ENCODE peak calls at places on chromosomes 3 and 15, in nine cellular contexts. J is Peyer's patch, R is gastrocnemius medialis, Q is stomach, I is adrenal gland, L is heart left ventricle, W is right lobe of liver, H is esophagus muscularis mucosa, A is spleen. D is an unnamed sample.

GRCh38 chr3:186588619-186589018 is 18.1 kb downstream of the DNAJB11 start:
- DNase-seq in L (no peak), J (no peak), H (no peak), Q (no peak), R (no peak), W (no peak), A (no peak), I (no peak), D (no peak)

GRCh38 chr3:13213490-13213889 is 140.3 kb upstream of the IQSEC1 start:
- DNase-seq in A (no peak), J (no peak), Q (no peak), H (no peak), L (no peak), I (no peak), R (no peak), W (no peak), D (no peak)

GRCh38 chr15:66863382-66864085 is 161.5 kb downstream of the SMAD6 start:
- DNase-seq in R (no peak), Q (no peak), J (no peak), I (no peak), A (peak), W (no peak), L (no peak), H (peak), D (no peak)

GRCh38 chr3:150545419-150546225 is 674 bp downstream of the SERP1 start:
- DNase-seq in W (peak), R (peak), J (peak), H (peak), A (no peak), Q (peak), I (peak), L (peak), D (peak)

GRCh38 chr3:11949351-11949750 is 54.8 kb upstream of the SYN2 start:
- DNase-seq in I (no peak), H (no peak), J (no peak), Q (no peak), R (no peak), A (no peak), L (no peak), W (no peak), D (no peak)

GRCh38 chr3:52882377-52882776 is 15.0 kb downstream of the STIMATE start:
- DNase-seq in R (no peak), Q (no peak), A (no peak), H (no peak), W (no peak), L (no peak), I (no peak), J (no peak), D (no peak)

GRCh38 chr3:19364150-19364549 is 215.8 kb downstream of the KCNH8 start:
- DNase-seq in H (no peak), J (no peak), R (no peak), Q (no peak), L (no peak), I (no peak), W (no peak), A (no peak), D (no peak)

GRCh38 chr3:8303466-8303865 is 198.2 kb upstream of the LMCD1 start:
- DNase-seq in A (no peak), R (no peak), I (no peak), H (peak), W (no peak), L (no peak), J (no peak), Q (no peak), D (no peak)

GRCh38 chr15:68776477-68777270 is 44.0 kb downstream of the ANP32A start:
- DNase-seq in I (no peak), J (no peak), A (no peak), H (no peak), Q (no peak), L (no peak), R (no peak), W (no peak), D (no peak)

GRCh38 chr15:62482715-62483429 is 317.8 kb upstream of the C2CD4B start:
- DNase-seq in A (no peak), J (no peak), W (no peak), L (no peak), R (no peak), H (no peak), Q (no peak), I (no peak), D (no peak)

GRCh38 chr3:116579843-116580242 is 129.7 kb upstream of the TUSC7 start:
- DNase-seq in Q (no peak), H (no peak), R (no peak), I (no peak), L (no peak), W (no peak), J (no peak), A (no peak), D (no peak)

GRCh38 chr3:128366136-128366535 is 100.6 kb downstream of the DNAJB8 start:
- DNase-seq in R (peak), J (no peak), A (peak), Q (no peak), H (no peak), W (peak), L (peak), I (no peak), D (no peak)

GRCh38 chr15:92809880-92810361 is 90.2 kb upstream of the CHD2 start:
- DNase-seq in H (no peak), A (peak), I (peak), W (no peak), J (peak), Q (no peak), L (no peak), R (no peak), D (no peak)

GRCh38 chr3:90015688-90016356 is 908.4 kb downstream of the EPHA3 start:
- DNase-seq in H (no peak), I (no peak), L (peak), A (no peak), Q (no peak), W (no peak), R (no peak), J (no peak), D (no peak)

GRCh38 chr3:127137113-127137512 is 55.8 kb upstream of the PRR23E start:
- DNase-seq in I (peak), J (no peak), R (no peak), W (no peak), A (no peak), H (no peak), L (peak), Q (peak), D (no peak)

GRCh38 chr3:45362161-45362560 is 26.2 kb upstream of the LARS2 start:
- DNase-seq in Q (no peak), L (no peak), I (no peak), A (no peak), W (no peak), R (no peak), H (no peak), J (no peak), D (no peak)

GRCh38 chr3:184078851-184079250 is 18.0 kb upstream of the HTR3E start:
- DNase-seq in L (no peak), I (no peak), Q (no peak), J (no peak), A (no peak), H (no peak), R (no peak), W (no peak), D (no peak)

GRCh38 chr3:148319161-148319915 is 378.4 kb upstream of the AGTR1 start:
- DNase-seq in A (no peak), R (no peak), I (no peak), H (no peak), J (no peak), W (no peak), L (no peak), Q (no peak), D (no peak)

GRCh38 chr3:10192953-10193691 is 28.4 kb downstream of the IRAK2 start:
- DNase-seq in W (no peak), R (peak), H (no peak), J (peak), Q (peak), I (peak), A (peak), L (no peak), D (peak)

GRCh38 chr15:45794304-45794703 is 159.5 kb downstream of the SQOR start:
- DNase-seq in Q (no peak), A (no peak), I (no peak), H (no peak), W (no peak), R (no peak), L (no peak), J (no peak), D (no peak)

GRCh38 chr3:12477256-12477655 is 7.0 kb upstream of the TSEN2 start:
- DNase-seq in H (no peak), L (no peak), J (no peak), Q (no peak), A (no peak), I (no peak), W (no peak), R (no peak), D (no peak)

GRCh38 chr3:5278666-5279065 is 91.2 kb downstream of the EDEM1 start:
- DNase-seq in I (no peak), J (no peak), H (peak), A (no peak), R (no peak), Q (no peak), W (no peak), L (no peak), D (no peak)

GRCh38 chr3:32117324-32117723 is 10.9 kb downstream of the GPD1L start:
- DNase-seq in L (no peak), R (no peak), W (no peak), J (no peak), H (no peak), A (no peak), I (no peak), Q (no peak), D (no peak)

GRCh38 chr15:51331141-51331540 is 7.3 kb downstream of the CYP19A1 start:
- DNase-seq in A (no peak), J (no peak), R (no peak), I (no peak), Q (no peak), W (no peak), L (no peak), H (no peak), D (no peak)
- H3K27ac ChIP-seq in A (no peak), J (no peak), R (no peak), I (no peak), Q (no peak), W (no peak), L (no peak), H (no peak), D (no peak)

GRCh38 chr3:66998075-66998898 is at the start of gene KBTBD8:
- DNase-seq in A (peak), H (peak), J (peak), W (peak), I (peak), R (peak), Q (peak), L (peak), D (peak)
- TF ChIP-seq POLR2A in A (no peak), H (no peak), J (peak), W (peak), I (peak), R (peak), Q (peak), L (no peak), D (peak)

GRCh38 chr3:177221734-177222133 is 24.5 kb upstream of the TBL1XR1 start:
- DNase-seq in Q (no peak), H (no peak), I (no peak), W (no peak), J (peak), R (no peak), A (no peak), L (no peak), D (no peak)
- H3K27ac ChIP-seq in Q (no peak), H (no peak), I (no peak), W (no peak), J (no peak), R (no peak), A (peak), L (no peak), D (no peak)

GRCh38 chr15:88620995-88621772 is at the start of gene AEN:
- DNase-seq in L (peak), A (peak), R (peak), H (peak), I (peak), J (peak), W (peak), Q (peak), D (peak)
- TF ChIP-seq POLR2A in L (no peak), A (no peak), R (peak), H (peak), I (peak), J (peak), W (peak), Q (no peak), D (peak)

GRCh38 chr3:25563601-25564000 is 101.1 kb downstream of the TOP2B start:
- DNase-seq in R (no peak), W (no peak), I (no peak), Q (no peak), A (no peak), L (no peak), J (no peak), H (no peak), D (no peak)
- H3K27ac ChIP-seq in R (no peak), W (no peak), I (no peak), Q (no peak), A (no peak), L (no peak), J (no peak), H (no peak), D (no peak)